ENCODE peak calls at places on chromosomes 11 and 22, in eight cellular contexts. One of them, this sample, is unnamed.

GRCh38 chr11:121012091-121012490 is 11.8 kb upstream of the TBCEL start:
- DNase-seq in uterus: no peak
- DNase-seq in hepatocyte: no peak
- DNase-seq in cardiac fibroblast: no peak
- DNase-seq in GM13977: no peak
- DNase-seq in neural progenitor cell: no peak
- DNase-seq in GM20000: no peak
- DNase-seq in coronary artery: no peak
- DNase-seq in this sample: no peak

GRCh38 chr11:131688056-131688693 is 317.8 kb downstream of the NTM start:
- DNase-seq in hepatocyte: peak; percentile 83
- DNase-seq in GM13977: peak; percentile 89
- DNase-seq in GM20000: peak; percentile 87
- DNase-seq in uterus: peak; percentile 38
- DNase-seq in cardiac fibroblast: peak; percentile 60
- DNase-seq in neural progenitor cell: peak; percentile 84
- DNase-seq in coronary artery: peak; percentile 72
- DNase-seq in this sample: peak; percentile 3

GRCh38 chr11:87304350-87304749 is 266.6 kb downstream of the TMEM135 start:
- DNase-seq in GM20000: no peak
- DNase-seq in hepatocyte: no peak
- DNase-seq in uterus: no peak
- DNase-seq in neural progenitor cell: no peak
- DNase-seq in cardiac fibroblast: no peak
- DNase-seq in coronary artery: no peak
- DNase-seq in GM13977: no peak
- DNase-seq in this sample: no peak

GRCh38 chr11:108008656-108009496 is at the start of gene CUL5:
- DNase-seq in neural progenitor cell: peak; percentile 95
- DNase-seq in hepatocyte: peak; percentile 96
- DNase-seq in GM13977: peak; percentile 89
- DNase-seq in coronary artery: peak; percentile 93
- DNase-seq in cardiac fibroblast: peak; percentile 94
- DNase-seq in GM20000: peak; percentile 90
- DNase-seq in uterus: peak; percentile 93
- DNase-seq in this sample: peak; percentile 89

GRCh38 chr11:71352748-71353147 is 95.4 kb downstream of the DHCR7 start:
- DNase-seq in cardiac fibroblast: no peak
- DNase-seq in GM13977: no peak
- DNase-seq in hepatocyte: no peak
- DNase-seq in GM20000: no peak
- DNase-seq in uterus: no peak
- DNase-seq in neural progenitor cell: no peak
- DNase-seq in coronary artery: no peak
- DNase-seq in this sample: no peak

GRCh38 chr11:93198221-93198650 is 445 bp upstream of the SLC36A4 start:
- DNase-seq in cardiac fibroblast: peak; percentile 50
- DNase-seq in GM13977: no peak
- DNase-seq in coronary artery: no peak
- DNase-seq in uterus: no peak
- DNase-seq in neural progenitor cell: no peak
- DNase-seq in GM20000: no peak
- DNase-seq in hepatocyte: no peak
- DNase-seq in this sample: no peak

GRCh38 chr11:128246364-128247234 is 340.8 kb downstream of the ETS1 start:
- DNase-seq in neural progenitor cell: peak; percentile 9
- DNase-seq in uterus: peak; percentile 62
- DNase-seq in cardiac fibroblast: no peak
- DNase-seq in hepatocyte: peak; percentile 49
- DNase-seq in GM20000: no peak
- DNase-seq in coronary artery: no peak
- DNase-seq in GM13977: no peak
- DNase-seq in this sample: no peak

GRCh38 chr11:120136356-120136755 is 1.6 kb downstream of the TRIM29 start:
- DNase-seq in uterus: no peak
- DNase-seq in hepatocyte: no peak
- DNase-seq in GM20000: no peak
- DNase-seq in coronary artery: peak; percentile 47
- DNase-seq in GM13977: no peak
- DNase-seq in neural progenitor cell: no peak
- DNase-seq in cardiac fibroblast: no peak
- DNase-seq in this sample: no peak

GRCh38 chr11:116651757-116652237 is 121.0 kb downstream of the BUD13 start:
- DNase-seq in hepatocyte: no peak
- DNase-seq in cardiac fibroblast: no peak
- DNase-seq in GM13977: no peak
- DNase-seq in uterus: no peak
- DNase-seq in neural progenitor cell: no peak
- DNase-seq in GM20000: no peak
- DNase-seq in coronary artery: peak; percentile 36
- DNase-seq in this sample: no peak

GRCh38 chr11:94924074-94925031 is 49.0 kb downstream of the CWC15 start:
- DNase-seq in GM13977: no peak
- DNase-seq in cardiac fibroblast: no peak
- DNase-seq in hepatocyte: peak; percentile 10
- DNase-seq in GM20000: no peak
- DNase-seq in neural progenitor cell: no peak
- DNase-seq in uterus: no peak
- DNase-seq in coronary artery: no peak
- DNase-seq in this sample: no peak

GRCh38 chr11:88297320-88298263 is 39.9 kb downstream of the CTSC start:
- DNase-seq in hepatocyte: no peak
- DNase-seq in GM13977: no peak
- DNase-seq in uterus: no peak
- DNase-seq in GM20000: no peak
- DNase-seq in cardiac fibroblast: no peak
- DNase-seq in coronary artery: no peak
- DNase-seq in neural progenitor cell: no peak
- DNase-seq in this sample: no peak

GRCh38 chr11:45974806-45975205 is 52.4 kb downstream of the LARGE2 start:
- DNase-seq in coronary artery: no peak
- DNase-seq in cardiac fibroblast: no peak
- DNase-seq in hepatocyte: no peak
- DNase-seq in uterus: no peak
- DNase-seq in neural progenitor cell: no peak
- DNase-seq in GM13977: no peak
- DNase-seq in GM20000: no peak
- DNase-seq in this sample: no peak

GRCh38 chr22:50267591-50268390 is 2.4 kb downstream of the MAPK11 start:
- DNase-seq in GM20000: peak; percentile 91
- DNase-seq in hepatocyte: peak; percentile 81
- DNase-seq in neural progenitor cell: peak; percentile 72
- DNase-seq in GM13977: peak; percentile 78
- DNase-seq in cardiac fibroblast: peak; percentile 55
- DNase-seq in uterus: peak; percentile 71
- DNase-seq in coronary artery: no peak
- DNase-seq in this sample: no peak
- TF ChIP-seq CTCF in GM20000: peak; percentile 28
- TF ChIP-seq CTCF in hepatocyte: peak; percentile 36
- TF ChIP-seq CTCF in neural progenitor cell: peak; percentile 45
- TF ChIP-seq CTCF in GM13977: peak; percentile 49
- TF ChIP-seq CTCF in cardiac fibroblast: peak; percentile 26
- TF ChIP-seq CTCF in uterus: peak; percentile 17
- TF ChIP-seq CTCF in coronary artery: no peak
- TF ChIP-seq CTCF in this sample: no peak

DNA sequence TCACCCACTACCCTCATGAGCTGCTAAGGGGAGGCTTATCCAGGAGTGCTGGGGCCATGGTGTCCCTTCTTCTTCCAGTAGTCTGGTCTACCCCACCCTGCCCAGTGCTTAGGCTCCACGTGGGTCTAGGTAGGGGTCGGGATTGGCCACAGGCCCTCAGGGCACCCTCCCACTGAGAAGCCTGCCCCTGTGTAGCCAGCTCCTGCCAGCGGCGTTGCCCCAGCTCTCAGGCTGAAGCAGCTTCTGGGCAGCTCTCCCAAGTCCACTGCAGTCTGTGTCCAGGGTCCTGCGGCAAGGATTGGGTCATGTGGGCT is 24.0 kb upstream of the RIC3 start:
- DNase-seq in neural progenitor cell: no peak
- DNase-seq in uterus: no peak
- DNase-seq in coronary artery: no peak
- DNase-seq in GM20000: no peak
- DNase-seq in hepatocyte: no peak
- DNase-seq in GM13977: no peak
- DNase-seq in cardiac fibroblast: no peak
- DNase-seq in this sample: no peak
- TF ChIP-seq CTCF in neural progenitor cell: no peak
- TF ChIP-seq CTCF in uterus: no peak
- TF ChIP-seq CTCF in coronary artery: no peak
- TF ChIP-seq CTCF in GM20000: no peak
- TF ChIP-seq CTCF in hepatocyte: no peak
- TF ChIP-seq CTCF in GM13977: no peak
- TF ChIP-seq CTCF in cardiac fibroblast: no peak
- TF ChIP-seq CTCF in this sample: no peak

DNA sequence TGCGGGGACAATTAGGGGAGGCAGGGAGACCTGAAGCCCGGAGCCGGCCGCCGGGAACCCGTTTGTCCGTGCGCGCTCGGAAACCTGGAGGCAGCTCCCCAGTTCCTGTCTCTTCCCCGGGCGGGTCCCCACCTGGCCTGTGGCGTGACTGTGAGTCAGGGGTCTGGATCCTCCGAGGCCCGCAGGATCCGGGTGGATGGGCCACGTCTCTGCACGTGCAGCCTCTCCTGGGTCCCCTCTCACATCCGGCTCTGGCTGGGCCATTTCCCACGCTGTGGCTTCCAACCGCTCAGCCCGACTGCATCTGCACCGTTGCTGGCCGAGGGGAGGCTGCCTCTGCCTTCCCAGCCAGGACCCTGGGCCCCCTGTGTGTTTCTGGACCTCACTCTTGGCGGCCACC is 14.8 kb upstream of the H19 start:
- DNase-seq in GM20000: no peak
- DNase-seq in neural progenitor cell: no peak
- DNase-seq in cardiac fibroblast: no peak
- DNase-seq in uterus: no peak
- DNase-seq in hepatocyte: no peak
- DNase-seq in coronary artery: no peak
- DNase-seq in GM13977: no peak
- DNase-seq in this sample: no peak
- TF ChIP-seq CTCF in GM20000: no peak
- TF ChIP-seq CTCF in neural progenitor cell: no peak
- TF ChIP-seq CTCF in cardiac fibroblast: no peak
- TF ChIP-seq CTCF in uterus: no peak
- TF ChIP-seq CTCF in hepatocyte: no peak
- TF ChIP-seq CTCF in coronary artery: no peak
- TF ChIP-seq CTCF in GM13977: no peak
- TF ChIP-seq CTCF in this sample: no peak

GRCh38 chr11:41201156-41201555 is 258.3 kb downstream of the LRRC4C start:
- DNase-seq in GM20000: peak; percentile 27
- DNase-seq in uterus: no peak
- DNase-seq in coronary artery: no peak
- DNase-seq in GM13977: peak; percentile 16
- DNase-seq in neural progenitor cell: peak; percentile 77
- DNase-seq in hepatocyte: peak; percentile 49
- DNase-seq in cardiac fibroblast: peak; percentile 10
- DNase-seq in this sample: peak; percentile 4
- TF ChIP-seq CTCF in GM20000: no peak
- TF ChIP-seq CTCF in uterus: no peak
- TF ChIP-seq CTCF in coronary artery: no peak
- TF ChIP-seq CTCF in GM13977: peak; percentile 53
- TF ChIP-seq CTCF in neural progenitor cell: peak; percentile 92
- TF ChIP-seq CTCF in hepatocyte: peak; percentile 61
- TF ChIP-seq CTCF in cardiac fibroblast: peak; percentile 7
- TF ChIP-seq CTCF in this sample: no peak

GRCh38 chr22:29260031-29260560 is 7.7 kb downstream of the RHBDD3 start:
- DNase-seq in hepatocyte: no peak
- DNase-seq in neural progenitor cell: no peak
- DNase-seq in GM20000: no peak
- DNase-seq in coronary artery: no peak
- DNase-seq in uterus: no peak
- DNase-seq in cardiac fibroblast: no peak
- DNase-seq in GM13977: no peak
- DNase-seq in this sample: no peak
- TF ChIP-seq CTCF in hepatocyte: no peak
- TF ChIP-seq CTCF in neural progenitor cell: no peak
- TF ChIP-seq CTCF in GM20000: no peak
- TF ChIP-seq CTCF in coronary artery: no peak
- TF ChIP-seq CTCF in uterus: no peak
- TF ChIP-seq CTCF in cardiac fibroblast: no peak
- TF ChIP-seq CTCF in GM13977: no peak
- TF ChIP-seq CTCF in this sample: no peak

GRCh38 chr22:30689622-30690021 is 5.1 kb upstream of the OSBP2 start:
- DNase-seq in hepatocyte: no peak
- DNase-seq in coronary artery: no peak
- DNase-seq in GM13977: no peak
- DNase-seq in GM20000: no peak
- DNase-seq in neural progenitor cell: no peak
- DNase-seq in uterus: no peak
- DNase-seq in cardiac fibroblast: no peak
- DNase-seq in this sample: no peak
- TF ChIP-seq CTCF in hepatocyte: no peak
- TF ChIP-seq CTCF in coronary artery: no peak
- TF ChIP-seq CTCF in GM13977: no peak
- TF ChIP-seq CTCF in GM20000: no peak
- TF ChIP-seq CTCF in neural progenitor cell: no peak
- TF ChIP-seq CTCF in uterus: no peak
- TF ChIP-seq CTCF in cardiac fibroblast: no peak
- TF ChIP-seq CTCF in this sample: no peak

GRCh38 chr11:82960779-82961143 is 59.2 kb downstream of the DDIAS start:
- DNase-seq in neural progenitor cell: no peak
- DNase-seq in uterus: no peak
- DNase-seq in cardiac fibroblast: no peak
- DNase-seq in hepatocyte: no peak
- DNase-seq in GM13977: no peak
- DNase-seq in coronary artery: no peak
- DNase-seq in GM20000: no peak
- DNase-seq in this sample: no peak
- TF ChIP-seq CTCF in neural progenitor cell: no peak
- TF ChIP-seq CTCF in uterus: no peak
- TF ChIP-seq CTCF in cardiac fibroblast: no peak
- TF ChIP-seq CTCF in hepatocyte: no peak
- TF ChIP-seq CTCF in GM13977: no peak
- TF ChIP-seq CTCF in coronary artery: no peak
- TF ChIP-seq CTCF in GM20000: no peak
- TF ChIP-seq CTCF in this sample: no peak

GRCh38 chr11:35362571-35362980 is 56.8 kb downstream of the SLC1A2 start:
- DNase-seq in GM13977: no peak
- DNase-seq in neural progenitor cell: no peak
- DNase-seq in uterus: no peak
- DNase-seq in hepatocyte: no peak
- DNase-seq in cardiac fibroblast: no peak
- DNase-seq in coronary artery: no peak
- DNase-seq in GM20000: no peak
- DNase-seq in this sample: no peak
- TF ChIP-seq CTCF in GM13977: peak; percentile 11
- TF ChIP-seq CTCF in neural progenitor cell: no peak
- TF ChIP-seq CTCF in uterus: no peak
- TF ChIP-seq CTCF in hepatocyte: no peak
- TF ChIP-seq CTCF in cardiac fibroblast: no peak
- TF ChIP-seq CTCF in coronary artery: no peak
- TF ChIP-seq CTCF in GM20000: no peak
- TF ChIP-seq CTCF in this sample: no peak